ENCODE peak calls at places on chromosomes 7 and 10, in nine cellular contexts. One of them, this sample, is unnamed.

GRCh38 chr7:32415519-32415918 is 74.7 kb downstream of the LSM5 start:
- DNase-seq in cardiac septum: no peak
- DNase-seq in COR-L47: no peak
- DNase-seq in glutamatergic neuron: no peak
- DNase-seq in ACHN: no peak
- DNase-seq in activated T-helper 9 cell treated with anti-CD3 and anti-CD28 coated beads, Interleukin-2, amount 50 U/mL, for 16 hours: no peak
- DNase-seq in MM.1S: no peak
- DNase-seq in T-cell: no peak
- DNase-seq in activated naive CD4-positive, alpha-beta T cell treated with Interleukin-2 at 50 U/mL for 16 hours: no peak
- DNase-seq in this sample: no peak

GRCh38 chr7:21358640-21359039 is 69.2 kb upstream of the SP4 start:
- DNase-seq in cardiac septum: no peak
- DNase-seq in COR-L47: no peak
- DNase-seq in MM.1S: no peak
- DNase-seq in T-cell: no peak
- DNase-seq in activated naive CD4-positive, alpha-beta T cell treated with Interleukin-2 at 50 U/mL for 16 hours: no peak
- DNase-seq in glutamatergic neuron: no peak
- DNase-seq in activated T-helper 9 cell treated with anti-CD3 and anti-CD28 coated beads, Interleukin-2, amount 50 U/mL, for 16 hours: no peak
- DNase-seq in ACHN: no peak
- DNase-seq in this sample: no peak

GRCh38 chr10:50917486-50917885 is 32.1 kb upstream of the A1CF start:
- DNase-seq in MM.1S: no peak
- DNase-seq in cardiac septum: no peak
- DNase-seq in ACHN: no peak
- DNase-seq in activated naive CD4-positive, alpha-beta T cell treated with Interleukin-2 at 50 U/mL for 16 hours: no peak
- DNase-seq in activated T-helper 9 cell treated with anti-CD3 and anti-CD28 coated beads, Interleukin-2, amount 50 U/mL, for 16 hours: no peak
- DNase-seq in T-cell: no peak
- DNase-seq in glutamatergic neuron: no peak
- DNase-seq in COR-L47: no peak
- DNase-seq in this sample: no peak

GRCh38 chr10:129888784-129889616 is 75.1 kb downstream of the EBF3 start:
- DNase-seq in ACHN: peak
- DNase-seq in activated naive CD4-positive, alpha-beta T cell treated with Interleukin-2 at 50 U/mL for 16 hours: peak
- DNase-seq in glutamatergic neuron: peak
- DNase-seq in COR-L47: no peak
- DNase-seq in T-cell: no peak
- DNase-seq in cardiac septum: no peak
- DNase-seq in MM.1S: no peak
- DNase-seq in activated T-helper 9 cell treated with anti-CD3 and anti-CD28 coated beads, Interleukin-2, amount 50 U/mL, for 16 hours: peak
- DNase-seq in this sample: no peak

GRCh38 chr7:30062587-30062986 is 34.4 kb downstream of the PLEKHA8 start:
- DNase-seq in cardiac septum: no peak
- DNase-seq in activated naive CD4-positive, alpha-beta T cell treated with Interleukin-2 at 50 U/mL for 16 hours: no peak
- DNase-seq in T-cell: no peak
- DNase-seq in glutamatergic neuron: no peak
- DNase-seq in COR-L47: peak
- DNase-seq in activated T-helper 9 cell treated with anti-CD3 and anti-CD28 coated beads, Interleukin-2, amount 50 U/mL, for 16 hours: no peak
- DNase-seq in MM.1S: peak
- DNase-seq in ACHN: peak
- DNase-seq in this sample: no peak

GRCh38 chr7:33500590-33500989 is 371.2 kb downstream of the BBS9 start:
- DNase-seq in activated naive CD4-positive, alpha-beta T cell treated with Interleukin-2 at 50 U/mL for 16 hours: no peak
- DNase-seq in activated T-helper 9 cell treated with anti-CD3 and anti-CD28 coated beads, Interleukin-2, amount 50 U/mL, for 16 hours: no peak
- DNase-seq in MM.1S: no peak
- DNase-seq in ACHN: no peak
- DNase-seq in cardiac septum: no peak
- DNase-seq in COR-L47: no peak
- DNase-seq in glutamatergic neuron: no peak
- DNase-seq in T-cell: no peak
- DNase-seq in this sample: no peak

GRCh38 chr10:114397651-114398145 is 6.6 kb downstream of the AFAP1L2 start:
- DNase-seq in glutamatergic neuron: no peak
- DNase-seq in activated T-helper 9 cell treated with anti-CD3 and anti-CD28 coated beads, Interleukin-2, amount 50 U/mL, for 16 hours: no peak
- DNase-seq in MM.1S: no peak
- DNase-seq in COR-L47: no peak
- DNase-seq in cardiac septum: no peak
- DNase-seq in ACHN: no peak
- DNase-seq in activated naive CD4-positive, alpha-beta T cell treated with Interleukin-2 at 50 U/mL for 16 hours: no peak
- DNase-seq in T-cell: no peak
- DNase-seq in this sample: no peak

GRCh38 chr7:78007231-78007630 is 208.7 kb downstream of the PHTF2 start:
- DNase-seq in glutamatergic neuron: no peak
- DNase-seq in MM.1S: no peak
- DNase-seq in COR-L47: no peak
- DNase-seq in activated naive CD4-positive, alpha-beta T cell treated with Interleukin-2 at 50 U/mL for 16 hours: no peak
- DNase-seq in T-cell: no peak
- DNase-seq in cardiac septum: no peak
- DNase-seq in activated T-helper 9 cell treated with anti-CD3 and anti-CD28 coated beads, Interleukin-2, amount 50 U/mL, for 16 hours: no peak
- DNase-seq in ACHN: no peak
- DNase-seq in this sample: no peak

GRCh38 chr10:15879058-15879457 is 18.8 kb upstream of the MINDY3 start:
- DNase-seq in ACHN: peak
- DNase-seq in activated naive CD4-positive, alpha-beta T cell treated with Interleukin-2 at 50 U/mL for 16 hours: no peak
- DNase-seq in T-cell: no peak
- DNase-seq in MM.1S: peak
- DNase-seq in activated T-helper 9 cell treated with anti-CD3 and anti-CD28 coated beads, Interleukin-2, amount 50 U/mL, for 16 hours: no peak
- DNase-seq in COR-L47: peak
- DNase-seq in glutamatergic neuron: no peak
- DNase-seq in cardiac septum: no peak
- DNase-seq in this sample: no peak

GRCh38 chr7:112236597-112236996 is 30.1 kb downstream of the ZNF277 start:
- DNase-seq in T-cell: no peak
- DNase-seq in MM.1S: no peak
- DNase-seq in activated T-helper 9 cell treated with anti-CD3 and anti-CD28 coated beads, Interleukin-2, amount 50 U/mL, for 16 hours: no peak
- DNase-seq in ACHN: no peak
- DNase-seq in activated naive CD4-positive, alpha-beta T cell treated with Interleukin-2 at 50 U/mL for 16 hours: no peak
- DNase-seq in glutamatergic neuron: no peak
- DNase-seq in cardiac septum: no peak
- DNase-seq in COR-L47: no peak
- DNase-seq in this sample: no peak